ENCODE peak calls at places on chromosomes 7 and 10, in ten cellular contexts. S is D341Med; T is GM23248; J is choroid plexus epithelial cell; Q is ascending aorta; W is EL; N is KG1; G is astrocyte of the spinal cord; P is tibial artery; I is stimulated activated CD8-positive, alpha-beta memory T cell treated with anti-CD3 and anti-CD28 coated beads, Interleukin-4, amount 100 ng/mL, for 1 hour. Y is an unnamed sample.
A peak's percentile ranks its signal among the peaks of the same experiment; 100 is the strongest.

GRCh38 chr10:68202965-68203358 is 29.0 kb downstream of the ATOH7 start:
- DNase-seq in S (no peak), T (peak; percentile 94), J (peak; percentile 30), Q (no peak), W (peak; percentile 69), N (no peak), G (peak; percentile 18), P (no peak), I (no peak), Y (peak; percentile 76)

GRCh38 chr7:123823898-123824753 is 20.8 kb upstream of the HYAL4 start:
- DNase-seq in S (no peak), T (no peak), J (no peak), Q (no peak), W (no peak), N (no peak), G (no peak), P (no peak), I (no peak), Y (no peak)

GRCh38 chr7:6706666-6707407 is at the start of gene ZNF12:
- DNase-seq in S (peak; percentile 98), T (peak; percentile 97), J (peak; percentile 95), Q (peak; percentile 98), W (peak; percentile 95), N (peak; percentile 92), G (peak; percentile 92), P (peak; percentile 98), I (peak; percentile 90), Y (peak; percentile 89)

GRCh38 chr7:150481955-150482354 is 31.5 kb downstream of the GIMAP8 start:
- DNase-seq in S (no peak), T (no peak), J (no peak), Q (no peak), W (no peak), N (no peak), G (no peak), P (no peak), I (no peak), Y (no peak)

GRCh38 chr10:132554991-132555647 is 17.5 kb downstream of the INPP5A start:
- DNase-seq in S (no peak), T (no peak), J (no peak), Q (no peak), W (no peak), N (no peak), G (no peak), P (peak; percentile 63), I (no peak), Y (no peak)

GRCh38 chr10:69005704-69006103 is 17.1 kb downstream of the KIFBP start:
- DNase-seq in S (no peak), T (no peak), J (no peak), Q (no peak), W (no peak), N (no peak), G (no peak), P (no peak), I (no peak), Y (no peak)

GRCh38 chr10:76962851-76963250 is 674.8 kb downstream of the KCNMA1 start:
- DNase-seq in S (no peak), T (peak; percentile 69), J (no peak), Q (no peak), W (no peak), N (no peak), G (no peak), P (no peak), I (no peak), Y (no peak)

GRCh38 chr7:148773344-148773743 is 74.6 kb downstream of the CUL1 start:
- DNase-seq in S (no peak), T (no peak), J (peak; percentile 88), Q (no peak), W (no peak), N (no peak), G (peak; percentile 77), P (no peak), I (no peak), Y (peak; percentile 7)

GRCh38 chr10:61664985-61665384 is 2.3 kb downstream of the CABCOCO1 start:
- DNase-seq in S (no peak), T (no peak), J (no peak), Q (no peak), W (no peak), N (no peak), G (no peak), P (no peak), I (no peak), Y (no peak)

GRCh38 chr7:25854608-25855497 is 297.1 kb upstream of the NFE2L3 start:
- DNase-seq in S (peak; percentile 57), T (peak; percentile 99), J (peak; percentile 100), Q (peak; percentile 92), W (peak; percentile 79), N (peak; percentile 34), G (peak; percentile 97), P (peak; percentile 88), I (no peak), Y (peak; percentile 96)

GRCh38 chr7:11331128-11332102 is 357.7 kb downstream of the PHF14 start:
- DNase-seq in S (no peak), T (peak; percentile 10), J (no peak), Q (no peak), W (peak; percentile 7), N (no peak), G (no peak), P (no peak), I (no peak), Y (no peak)

GRCh38 chr7:130180571-130180971 is 24.6 kb downstream of the TMEM209 start:
- DNase-seq in S (no peak), T (peak; percentile 71), J (peak; percentile 19), Q (no peak), W (peak; percentile 40), N (no peak), G (peak; percentile 36), P (no peak), I (no peak), Y (peak; percentile 74)

GRCh38 chr10:124042656-124043309 is 50.6 kb downstream of the CHST15 start:
- DNase-seq in S (no peak), T (no peak), J (no peak), Q (no peak), W (no peak), N (no peak), G (no peak), P (no peak), I (no peak), Y (no peak)

GRCh38 chr7:88306590-88307048 is at the start of gene STEAP4:
- DNase-seq in S (no peak), T (peak; percentile 77), J (peak; percentile 70), Q (peak; percentile 86), W (peak; percentile 13), N (peak; percentile 19), G (peak; percentile 39), P (peak; percentile 85), I (no peak), Y (peak; percentile 68)

GRCh38 chr7:30459591-30460245 is 18.9 kb downstream of the NOD1 start:
- DNase-seq in S (no peak), T (peak; percentile 91), J (peak; percentile 96), Q (peak; percentile 82), W (peak; percentile 95), N (no peak), G (peak; percentile 93), P (no peak), I (no peak), Y (peak; percentile 87)

GRCh38 chr10:121662945-121663917 is 65.0 kb upstream of the FGFR2 start:
- DNase-seq in S (peak; percentile 37), T (no peak), J (no peak), Q (no peak), W (no peak), N (no peak), G (no peak), P (no peak), I (no peak), Y (no peak)

GRCh38 chr10:122435212-122435827 is 19.1 kb upstream of the ARMS2 start:
- DNase-seq in S (no peak), T (peak; percentile 72), J (peak; percentile 70), Q (no peak), W (peak; percentile 50), N (peak; percentile 17), G (peak; percentile 67), P (no peak), I (no peak), Y (peak; percentile 37)

GRCh38 chr7:136911362-136911761 is 42.9 kb downstream of the CHRM2 start:
- DNase-seq in S (no peak), T (peak; percentile 71), J (peak; percentile 16), Q (no peak), W (peak; percentile 50), N (no peak), G (peak; percentile 7), P (no peak), I (no peak), Y (peak; percentile 18)

GRCh38 chr7:135774284-135774683 is 25.7 kb upstream of the FAM180A start:
- DNase-seq in S (no peak), T (peak; percentile 84), J (peak; percentile 87), Q (no peak), W (peak; percentile 55), N (no peak), G (peak; percentile 40), P (no peak), I (no peak), Y (peak; percentile 82)

GRCh38 chr10:24762966-24763623 is 39.4 kb upstream of the ARHGAP21 start:
- DNase-seq in S (no peak), T (peak; percentile 40), J (peak; percentile 81), Q (no peak), W (peak; percentile 84), N (no peak), G (peak; percentile 38), P (no peak), I (no peak), Y (peak; percentile 71)

GRCh38 chr10:25080880-25081581 is 64.6 kb downstream of the THNSL1 start:
- DNase-seq in S (peak; percentile 80), T (peak; percentile 90), J (peak; percentile 92), Q (peak; percentile 91), W (peak; percentile 82), N (peak; percentile 2), G (peak; percentile 93), P (peak; percentile 90), I (peak; percentile 13), Y (peak; percentile 81)

GRCh38 chr7:98907570-98907969 is 29.2 kb downstream of the TRRAP start:
- DNase-seq in S (no peak), T (no peak), J (no peak), Q (no peak), W (no peak), N (no peak), G (no peak), P (no peak), I (no peak), Y (no peak)

GRCh38 chr7:65475040-65475726 is 101.5 kb downstream of the ZNF92 start:
- DNase-seq in S (no peak), T (no peak), J (no peak), Q (no peak), W (no peak), N (no peak), G (no peak), P (no peak), I (no peak), Y (no peak)

GRCh38 chr7:16982640-16983103 is 100.9 kb upstream of the AGR3 start:
- DNase-seq in S (peak; percentile 45), T (peak; percentile 72), J (peak; percentile 81), Q (no peak), W (peak; percentile 59), N (no peak), G (peak; percentile 69), P (no peak), I (no peak), Y (peak; percentile 60)

GRCh38 chr7:70721500-70721899 is 410.4 kb upstream of the GALNT17 start:
- DNase-seq in S (no peak), T (no peak), J (no peak), Q (no peak), W (no peak), N (no peak), G (no peak), P (no peak), I (no peak), Y (no peak)